ENCODE peak calls at places on chromosomes 2 and 18, in eight cellular contexts. A is gastrocnemius medialis, X is tibial nerve, G is left ventricle myocardium inferior, B is AG04450, K is fibroblast of the aortic adventitia, Z is RWPE2, S is GM12865. P is an unnamed sample.
A peak's percentile ranks its signal among the peaks of the same experiment; 100 is the strongest.

GRCh38 chr18:22165603-22166069 is 3.8 kb upstream of the GATA6 start:
- DNase-seq in K (no peak), G (no peak), X (no peak), S (no peak), B (no peak), A (no peak), Z (no peak), P (no peak)

GRCh38 chr2:217107480-217107879 is 247.6 kb upstream of the TNP1 start:
- DNase-seq in S (no peak), A (no peak), G (no peak), X (no peak), K (no peak), B (no peak), Z (no peak), P (no peak)

GRCh38 chr2:121746071-121746578 is 9.3 kb upstream of the TSN start:
- DNase-seq in A (no peak), Z (no peak), G (no peak), B (no peak), K (no peak), S (no peak), X (no peak), P (no peak)

GRCh38 chr2:30639836-30640235 is 167.4 kb downstream of the CAPN13 start:
- DNase-seq in S (no peak), K (no peak), X (no peak), A (no peak), Z (no peak), G (no peak), B (no peak), P (no peak)

GRCh38 chr18:31206787-31207381 is 44.2 kb upstream of the DSC1 start:
- DNase-seq in S (peak; percentile 90), B (no peak), A (peak; percentile 14), K (no peak), G (peak; percentile 46), X (no peak), Z (peak; percentile 73), P (no peak)

GRCh38 chr18:10142496-10143160 is 228.8 kb downstream of the VAPA start:
- DNase-seq in B (no peak), G (no peak), A (no peak), Z (no peak), S (no peak), X (no peak), K (peak; percentile 38), P (no peak)

GRCh38 chr2:25204190-25204838 is 35.9 kb upstream of the POMC start:
- DNase-seq in Z (no peak), K (no peak), B (no peak), X (no peak), G (no peak), A (no peak), S (peak; percentile 36), P (no peak)

GRCh38 chr18:28018361-28018760 is 158.6 kb downstream of the CDH2 start:
- DNase-seq in B (no peak), Z (no peak), S (no peak), A (no peak), K (no peak), G (no peak), X (no peak), P (no peak)

GRCh38 chr2:188369365-188369764 is 77.7 kb downstream of the GULP1 start:
- DNase-seq in G (no peak), A (peak; percentile 11), B (no peak), Z (no peak), K (peak; percentile 68), S (peak; percentile 62), X (no peak), P (peak; percentile 13)

GRCh38 chr2:218329826-218330651 is 26.6 kb upstream of the CATIP start:
- DNase-seq in X (no peak), Z (no peak), K (no peak), A (no peak), G (no peak), S (peak; percentile 76), B (no peak), P (no peak)

GRCh38 chr2:234674781-234675201 is 177.9 kb upstream of the ARL4C start:
- DNase-seq in B (no peak), G (no peak), X (no peak), S (no peak), A (no peak), K (peak; percentile 63), Z (no peak), P (no peak)

GRCh38 chr2:232603283-232603682 is 30.1 kb upstream of the EFHD1 start:
- DNase-seq in B (no peak), G (no peak), Z (no peak), S (no peak), X (no peak), A (no peak), K (no peak), P (no peak)

GRCh38 chr2:67272195-67272594 is 124.9 kb upstream of the ETAA1 start:
- DNase-seq in K (no peak), Z (no peak), A (no peak), B (no peak), G (no peak), X (no peak), S (no peak), P (no peak)

DNA sequence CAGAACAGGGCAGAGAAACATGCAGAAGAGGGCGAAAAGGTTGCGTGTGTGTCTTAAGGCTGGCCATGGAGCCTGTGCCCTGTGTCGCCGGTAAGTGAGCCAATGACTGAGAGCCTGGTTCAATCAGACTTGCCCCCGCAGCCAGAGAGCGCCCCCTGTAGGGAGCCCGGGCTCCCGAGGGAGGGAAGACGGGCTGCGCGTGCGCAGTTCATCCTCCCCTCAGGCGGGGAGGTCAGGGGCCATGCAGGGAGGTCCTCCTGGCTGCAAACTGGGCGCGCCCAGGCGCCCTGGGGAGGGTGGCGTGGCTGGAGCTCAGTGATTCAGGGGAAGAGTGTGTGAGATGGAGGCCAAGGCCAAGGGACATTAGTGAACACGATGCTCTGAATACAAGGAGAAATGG is 276.6 kb downstream of the PHLPP1 start:
- DNase-seq in B (no peak), S (no peak), A (no peak), K (no peak), G (no peak), X (no peak), Z (no peak), P (no peak)
- TF ChIP-seq CTCF in B (no peak), S (peak; percentile 4), A (no peak), K (no peak), G (no peak), X (no peak), Z (no peak), P (no peak)

GRCh38 chr2:60119778-60120177 is 433.7 kb downstream of the BCL11A start:
- DNase-seq in G (no peak), Z (no peak), A (no peak), S (no peak), B (no peak), K (no peak), X (no peak), P (no peak)
- TF ChIP-seq CTCF in G (peak; percentile 51), Z (peak; percentile 10), A (no peak), S (no peak), B (no peak), K (no peak), X (no peak), P (peak; percentile 22)

DNA sequence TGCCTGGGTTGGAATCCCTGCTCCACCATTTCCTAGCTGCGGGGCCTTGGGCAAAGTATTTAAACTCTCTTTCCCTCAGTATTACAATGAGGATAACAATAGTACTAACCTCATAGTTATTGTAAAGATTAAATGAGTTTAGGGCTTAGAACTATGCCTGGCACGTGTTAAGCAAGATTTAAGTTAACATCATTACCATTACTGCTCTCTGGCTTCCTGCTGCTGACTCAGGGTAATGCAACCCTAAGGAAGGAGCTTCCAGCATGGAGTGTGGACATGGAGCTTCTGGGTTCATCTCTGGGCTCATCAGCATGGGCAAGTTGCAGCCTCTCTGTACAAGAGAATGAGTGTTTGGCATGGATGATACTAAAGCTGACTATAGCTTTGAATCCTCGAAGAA is 374.2 kb upstream of the MAP2 start:
- DNase-seq in B (no peak), A (no peak), S (no peak), X (no peak), K (no peak), G (no peak), Z (no peak), P (no peak)
- TF ChIP-seq CTCF in B (no peak), A (no peak), S (no peak), X (no peak), K (no peak), G (no peak), Z (no peak), P (no peak)

DNA sequence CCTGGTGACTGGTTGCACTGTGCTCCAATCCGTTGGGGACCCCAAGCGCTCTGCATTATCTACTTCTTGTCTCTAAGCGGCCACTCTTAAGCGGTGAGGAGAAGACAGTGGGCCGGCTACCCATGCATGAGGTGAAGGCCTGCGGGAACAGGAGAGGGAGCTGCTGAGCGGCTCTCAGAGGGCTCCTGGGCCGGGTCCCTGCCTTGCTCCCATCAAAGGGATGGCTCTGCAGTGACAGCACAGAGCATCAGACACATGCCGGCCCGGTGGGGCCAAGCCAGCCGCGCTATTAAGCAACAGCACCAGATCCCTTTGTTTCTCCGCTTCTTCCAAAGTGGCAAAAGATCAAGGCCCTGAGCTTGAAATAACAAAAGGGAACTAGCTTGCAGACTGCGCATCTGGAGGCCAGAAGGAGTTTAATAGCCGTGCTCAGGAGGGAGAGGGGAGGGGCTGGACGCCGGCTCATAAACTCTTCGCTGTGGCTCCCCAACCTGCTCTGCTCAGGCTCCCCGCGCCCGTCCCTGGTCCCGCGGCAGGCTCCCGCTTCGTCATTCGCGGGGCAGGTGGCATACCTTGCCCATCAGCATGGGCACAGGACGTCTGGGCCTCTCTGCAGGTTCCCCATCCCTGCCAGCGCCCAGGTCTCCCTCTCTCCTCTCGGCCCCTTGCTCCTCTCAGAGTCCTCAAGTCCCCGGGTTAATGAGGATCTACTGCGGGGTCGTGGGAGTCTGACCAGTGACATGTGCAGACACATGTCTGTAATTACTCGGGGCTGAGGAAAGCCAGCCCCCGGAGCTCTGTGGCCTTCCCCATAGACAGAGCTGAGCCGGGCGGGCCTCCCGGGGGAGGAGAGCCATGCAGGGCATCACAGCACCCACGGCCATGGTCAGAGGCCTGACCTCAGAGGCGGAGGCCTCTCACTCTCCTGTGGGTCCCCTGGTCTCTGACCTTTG is 96.7 kb downstream of the ASB1 start:
- DNase-seq in Z (no peak), B (peak; percentile 10), K (peak; percentile 84), A (peak; percentile 57), X (peak; percentile 59), S (no peak), G (no peak), P (no peak)
- TF ChIP-seq CTCF in Z (no peak), B (peak; percentile 32), K (peak; percentile 45), A (no peak), X (no peak), S (no peak), G (peak; percentile 40), P (no peak)

DNA sequence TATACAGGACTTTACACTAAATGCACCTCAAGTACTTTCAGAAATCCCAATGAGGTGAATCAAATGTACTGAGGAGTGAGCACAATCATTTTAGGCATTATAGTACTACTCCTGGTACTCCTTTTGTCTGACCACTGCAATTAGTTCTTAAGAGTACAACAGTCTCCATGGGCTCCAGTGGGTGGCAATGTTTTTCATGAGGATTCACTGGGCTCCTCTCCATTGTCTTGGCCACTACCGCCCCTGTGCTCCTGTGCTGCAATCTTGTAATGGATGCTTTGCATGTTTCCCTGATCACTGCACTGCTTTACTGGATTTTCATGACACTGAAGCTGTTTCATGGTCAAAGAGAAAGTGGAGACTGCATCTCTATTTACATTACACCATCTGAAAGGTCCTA is 268.5 kb upstream of the ZSWIM2 start:
- DNase-seq in B (no peak), S (no peak), A (no peak), Z (no peak), X (no peak), G (no peak), K (peak; percentile 1), P (no peak)
- TF ChIP-seq CTCF in B (no peak), S (no peak), A (no peak), Z (no peak), X (no peak), G (no peak), K (no peak), P (no peak)

GRCh38 chr2:148594216-148594615 is 50.3 kb upstream of the EPC2 start:
- DNase-seq in Z (peak; percentile 61), B (no peak), S (no peak), X (no peak), K (no peak), A (no peak), G (no peak), P (no peak)
- TF ChIP-seq CTCF in Z (no peak), B (no peak), S (no peak), X (no peak), K (no peak), A (no peak), G (no peak), P (no peak)